ENCODE peak calls at places on chromosomes 6 and 20, in four cellular contexts. K is neural progenitor cell, Z is PC-3, L is SK-N-SH. G is an unnamed sample.

GRCh38 chr6:148945311-148946021 is 198.6 kb downstream of the UST start:
- DNase-seq in K (no peak), L (no peak), Z (no peak), G (no peak)

GRCh38 chr6:9710574-9710973 is 704.3 kb downstream of the TFAP2A start:
- DNase-seq in L (no peak), K (no peak), Z (no peak), G (no peak)

GRCh38 chr20:37846573-37846972 is 56.4 kb upstream of the VSTM2L start:
- DNase-seq in Z (no peak), L (no peak), K (peak), G (no peak)

GRCh38 chr6:43669050-43669921 is 18.3 kb downstream of the MRPS18A start:
- DNase-seq in L (peak), K (peak), Z (no peak), G (no peak)

GRCh38 chr20:34824861-34825529 is 456 bp downstream of the NCOA6 start:
- DNase-seq in K (peak), L (peak), Z (peak), G (peak)

GRCh38 chr6:124676033-124676432 is 286.2 kb upstream of the RNF217 start:
- DNase-seq in Z (no peak), K (no peak), L (no peak), G (no peak)

GRCh38 chr6:9455794-9456193 is 959.1 kb downstream of the TFAP2A start:
- DNase-seq in Z (no peak), L (no peak), K (peak), G (no peak)

GRCh38 chr6:7542065-7542877 is 800 bp downstream of the DSP start:
- DNase-seq in L (peak), K (peak), Z (peak), G (no peak)

GRCh38 chr20:6044102-6044501 is 9.8 kb downstream of the LRRN4 start:
- DNase-seq in L (no peak), Z (no peak), K (no peak), G (no peak)

GRCh38 chr6:88013554-88013953 is 34.1 kb upstream of the SPACA1 start:
- DNase-seq in Z (no peak), L (no peak), K (peak), G (no peak)

GRCh38 chr6:89291256-89291819 is 23.8 kb downstream of the GABRR2 start:
- DNase-seq in K (no peak), L (no peak), Z (no peak), G (no peak)

GRCh38 chr20:1327241-1327653 is 1.7 kb downstream of the SDCBP2 start:
- DNase-seq in Z (peak), K (no peak), L (no peak), G (no peak)

GRCh38 chr6:45494734-45495133 is 117.0 kb upstream of the SUPT3H start:
- DNase-seq in L (no peak), K (no peak), Z (no peak), G (no peak)

GRCh38 chr6:73823832-73824231 is 127.8 kb downstream of the CD109 start:
- DNase-seq in Z (no peak), L (no peak), K (no peak), G (no peak)

GRCh38 chr6:44072959-44073611 is 54.2 kb downstream of the MRPL14 start:
- DNase-seq in L (peak), Z (peak), K (peak), G (peak)

GRCh38 chr6:89951574-89952360 is 57.5 kb downstream of the GJA10 start:
- DNase-seq in Z (peak), K (peak), L (no peak), G (no peak)

GRCh38 chr6:131792091-131792496 is 15.7 kb upstream of the ENPP1 start:
- DNase-seq in K (peak), L (no peak), Z (peak), G (no peak)

GRCh38 chr20:37898301-37899104 is 4.4 kb upstream of the VSTM2L start:
- DNase-seq in L (no peak), K (no peak), Z (no peak), G (no peak)

GRCh38 chr6:113585246-113585645 is 271.9 kb upstream of the MARCKS start:
- DNase-seq in Z (no peak), K (no peak), L (no peak), G (no peak)

GRCh38 chr6:83065511-83066192 is at the start of gene UBE3D:
- DNase-seq in Z (peak), L (peak), K (peak), G (peak)

GRCh38 chr6:158103228-158103627 is 64.8 kb downstream of the SERAC1 start:
- DNase-seq in L (no peak), K (no peak), Z (no peak), G (no peak)

GRCh38 chr6:36605102-36605501 is 10.9 kb downstream of the SRSF3 start:
- DNase-seq in Z (no peak), K (no peak), L (no peak), G (no peak)

GRCh38 chr6:549901-550300 is 107.0 kb downstream of the HUS1B start:
- DNase-seq in Z (no peak), L (no peak), K (no peak), G (no peak)

GRCh38 chr20:38229376-38230252 is 30.9 kb downstream of the KIAA1755 start:
- DNase-seq in K (peak), Z (peak), L (peak), G (no peak)

GRCh38 chr20:45361794-45362193 is 1.2 kb upstream of the SYS1 start:
- DNase-seq in L (no peak), Z (no peak), K (no peak), G (no peak)

GRCh38 chr6:44038543-44039065 is 88.6 kb downstream of the MRPL14 start:
- DNase-seq in L (peak), K (no peak), Z (no peak), G (no peak)

GRCh38 chr6:135351635-135352034 is 145.9 kb downstream of the AHI1 start:
- DNase-seq in Z (no peak), K (no peak), L (no peak), G (no peak)

GRCh38 chr6:135353113-135353512 is 144.4 kb downstream of the AHI1 start:
- DNase-seq in L (no peak), K (no peak), Z (no peak), G (no peak)

GRCh38 chr6:135346747-135347146 is 150.8 kb downstream of the AHI1 start:
- DNase-seq in K (no peak), L (peak), Z (no peak), G (peak)

GRCh38 chr6:135344526-135344925 is 153.0 kb downstream of the AHI1 start:
- DNase-seq in Z (no peak), L (no peak), K (no peak), G (no peak)

DNA sequence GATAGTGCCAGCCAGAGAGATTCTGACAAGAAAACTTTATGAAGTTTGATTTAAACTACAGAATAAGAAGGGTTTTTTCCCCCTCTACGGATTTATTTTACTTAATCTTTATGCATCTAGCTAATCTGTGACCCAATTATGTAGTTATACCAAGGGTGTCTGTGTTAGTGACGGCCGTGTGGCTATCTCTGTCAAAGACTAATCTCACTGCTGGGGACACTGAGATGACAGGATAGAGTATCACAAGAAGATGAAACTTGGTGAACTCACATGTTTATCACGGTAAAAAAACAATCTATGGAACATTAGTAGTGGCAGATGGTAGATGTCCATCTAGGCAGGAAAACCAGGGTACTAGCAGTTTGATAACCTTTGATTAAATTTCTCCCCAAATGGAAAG is 149.7 kb downstream of the AHI1 start:
- DNase-seq in Z (no peak), K (no peak), L (peak), G (no peak)
- H2AFZ ChIP-seq in Z (no peak), K (no peak), L (no peak), G (no peak)

DNA sequence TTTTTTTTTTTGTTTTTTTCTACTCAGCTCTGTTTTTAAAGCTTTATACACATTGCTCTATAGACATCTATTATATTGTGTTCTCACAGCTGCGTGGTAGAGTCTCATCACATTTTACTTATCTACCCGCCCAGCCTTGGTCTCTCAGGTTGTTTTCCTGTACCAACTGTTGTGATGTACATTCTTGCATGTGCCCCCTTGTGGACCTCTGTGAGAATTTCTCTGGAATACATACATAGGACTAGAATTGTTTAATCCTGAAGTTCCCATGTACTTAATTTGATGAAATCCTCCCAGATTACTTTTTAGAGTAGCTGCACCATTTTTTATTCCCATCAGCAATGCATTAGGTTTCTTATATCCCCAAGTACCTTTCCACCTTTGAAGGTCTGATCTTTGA is 40.4 kb upstream of the TINAG start:
- DNase-seq in K (peak), Z (peak), L (peak), G (peak)
- TF ChIP-seq EZH2phosphoT487 in K (no peak), Z (no peak), L (no peak), G (no peak)

DNA sequence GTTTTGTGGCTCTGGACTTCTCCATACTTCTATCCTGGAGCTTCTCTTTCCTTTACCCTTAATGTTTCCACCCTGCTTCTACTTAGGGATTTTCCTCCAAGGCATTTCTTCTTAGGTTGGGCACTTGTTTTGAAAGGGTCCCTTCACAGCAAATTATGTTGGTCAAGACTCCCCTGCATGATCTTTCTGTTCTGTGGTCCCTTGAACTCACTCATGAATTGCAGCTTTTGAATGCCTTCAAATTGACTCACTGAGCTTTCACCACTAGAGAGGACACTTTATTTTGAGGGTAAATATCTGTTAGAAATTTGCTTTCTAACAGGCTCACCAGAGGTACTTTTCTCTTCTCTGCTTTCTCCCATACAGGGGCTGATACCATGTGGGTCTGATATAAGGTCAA is 105.0 kb downstream of the CENPW start:
- DNase-seq in L (no peak), K (no peak), Z (no peak), G (no peak)
- H3K27ac ChIP-seq in L (no peak), K (peak), Z (no peak), G (no peak)

DNA sequence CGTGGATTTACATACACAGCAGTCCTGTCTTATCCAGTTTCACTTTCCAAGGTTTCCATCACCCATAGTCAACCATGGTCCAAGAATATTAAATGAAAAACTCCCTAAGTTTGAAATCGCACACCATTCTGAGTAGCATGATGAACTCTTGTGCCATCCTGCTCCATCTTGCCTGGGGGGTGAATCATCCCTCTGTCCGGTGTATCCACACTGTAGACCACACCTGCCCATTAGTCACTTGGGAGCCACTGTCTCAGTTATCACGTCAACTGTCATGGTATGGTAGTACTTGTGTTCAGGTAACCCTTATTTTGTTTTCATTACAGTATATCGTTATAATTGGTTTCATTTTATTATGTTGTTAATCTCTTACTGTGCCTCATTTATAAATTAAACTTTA is 38.5 kb downstream of the PTGIS start:
- DNase-seq in Z (peak), L (no peak), K (no peak), G (no peak)
- H2AFZ ChIP-seq in Z (no peak), L (no peak), K (no peak), G (no peak)

G was measured in MM.1S.